ENCODE peak calls at places on chromosomes 6 and 20, in seven cellular contexts. L is K562, T is A673, P is A549, Z is hepatocyte, V is GM13976, W is AG04450. X is an unnamed sample.

GRCh38 chr20:42915081-42915480 is 274.6 kb downstream of the PTPRT start:
- DNase-seq in L (no peak), T (no peak), P (no peak), Z (no peak), V (no peak), W (no peak), X (no peak)

GRCh38 chr20:19921349-19921793 is 95.8 kb upstream of the NAA20 start:
- DNase-seq in L (no peak), T (peak), P (no peak), Z (no peak), V (no peak), W (no peak), X (no peak)

GRCh38 chr6:26217714-26218075 is 130.5 kb downstream of the HFE start:
- DNase-seq in L (no peak), T (peak), P (no peak), Z (no peak), V (no peak), W (no peak), X (no peak)

GRCh38 chr6:41294463-41294862 is 8.0 kb upstream of the TREM1 start:
- DNase-seq in L (no peak), T (no peak), P (no peak), Z (no peak), V (no peak), W (no peak), X (no peak)

GRCh38 chr6:85129881-85130280 is 320.0 kb upstream of the NT5E start:
- DNase-seq in L (no peak), T (no peak), P (no peak), Z (no peak), V (no peak), W (no peak), X (peak)

GRCh38 chr6:46876126-46876525 is 45.6 kb downstream of the ADGRF5 start:
- DNase-seq in L (no peak), T (peak), P (peak), Z (no peak), V (no peak), W (no peak), X (no peak)

GRCh38 chr20:46770330-46771194 is 61.1 kb downstream of the SLC2A10 start:
- DNase-seq in L (no peak), T (no peak), P (no peak), Z (no peak), V (no peak), W (no peak), X (no peak)

GRCh38 chr20:62010551-62011402 is 54.9 kb downstream of the TAF4 start:
- DNase-seq in L (peak), T (peak), P (peak), Z (peak), V (peak), W (peak), X (peak)

GRCh38 chr20:31675828-31676533 is 38.3 kb downstream of the COX4I2 start:
- DNase-seq in L (peak), T (peak), P (no peak), Z (no peak), V (no peak), W (no peak), X (no peak)

GRCh38 chr20:22663528-22664025 is 79.2 kb upstream of the FOXA2 start:
- DNase-seq in L (no peak), T (no peak), P (no peak), Z (no peak), V (no peak), W (no peak), X (no peak)

GRCh38 chr6:110933913-110934312 is 24.6 kb upstream of the GTF3C6 start:
- DNase-seq in L (no peak), T (no peak), P (no peak), Z (no peak), V (no peak), W (no peak), X (no peak)

GRCh38 chr6:33662318-33662717 is 41.2 kb downstream of the ITPR3 start:
- DNase-seq in L (no peak), T (no peak), P (no peak), Z (no peak), V (no peak), W (no peak), X (no peak)

GRCh38 chr6:110125361-110125760 is 54.1 kb downstream of the WASF1 start:
- DNase-seq in L (no peak), T (no peak), P (no peak), Z (no peak), V (no peak), W (no peak), X (no peak)

GRCh38 chr20:19893356-19893755 is 123.8 kb upstream of the NAA20 start:
- DNase-seq in L (no peak), T (no peak), P (no peak), Z (no peak), V (no peak), W (no peak), X (no peak)

GRCh38 chr20:61589055-61589385 is 337.0 kb downstream of the CDH4 start:
- DNase-seq in L (no peak), T (peak), P (peak), Z (no peak), V (no peak), W (peak), X (peak)

GRCh38 chr6:111918825-111919224 is 45.6 kb upstream of the FYN start:
- DNase-seq in L (no peak), T (no peak), P (no peak), Z (no peak), V (no peak), W (no peak), X (peak)

GRCh38 chr6:71887744-71888115 is 1.4 kb downstream of the RIMS1 start:
- DNase-seq in L (no peak), T (no peak), P (no peak), Z (no peak), V (no peak), W (no peak), X (no peak)

GRCh38 chr6:71889366-71889765 is 3.0 kb downstream of the RIMS1 start:
- DNase-seq in L (no peak), T (no peak), P (no peak), Z (no peak), V (no peak), W (no peak), X (no peak)

GRCh38 chr6:71887006-71887743 is 825 bp downstream of the RIMS1 start:
- DNase-seq in L (no peak), T (no peak), P (no peak), Z (peak), V (peak), W (no peak), X (no peak)

GRCh38 chr6:71888720-71889340 is 2.5 kb downstream of the RIMS1 start:
- DNase-seq in L (no peak), T (no peak), P (no peak), Z (no peak), V (no peak), W (no peak), X (no peak)

DNA sequence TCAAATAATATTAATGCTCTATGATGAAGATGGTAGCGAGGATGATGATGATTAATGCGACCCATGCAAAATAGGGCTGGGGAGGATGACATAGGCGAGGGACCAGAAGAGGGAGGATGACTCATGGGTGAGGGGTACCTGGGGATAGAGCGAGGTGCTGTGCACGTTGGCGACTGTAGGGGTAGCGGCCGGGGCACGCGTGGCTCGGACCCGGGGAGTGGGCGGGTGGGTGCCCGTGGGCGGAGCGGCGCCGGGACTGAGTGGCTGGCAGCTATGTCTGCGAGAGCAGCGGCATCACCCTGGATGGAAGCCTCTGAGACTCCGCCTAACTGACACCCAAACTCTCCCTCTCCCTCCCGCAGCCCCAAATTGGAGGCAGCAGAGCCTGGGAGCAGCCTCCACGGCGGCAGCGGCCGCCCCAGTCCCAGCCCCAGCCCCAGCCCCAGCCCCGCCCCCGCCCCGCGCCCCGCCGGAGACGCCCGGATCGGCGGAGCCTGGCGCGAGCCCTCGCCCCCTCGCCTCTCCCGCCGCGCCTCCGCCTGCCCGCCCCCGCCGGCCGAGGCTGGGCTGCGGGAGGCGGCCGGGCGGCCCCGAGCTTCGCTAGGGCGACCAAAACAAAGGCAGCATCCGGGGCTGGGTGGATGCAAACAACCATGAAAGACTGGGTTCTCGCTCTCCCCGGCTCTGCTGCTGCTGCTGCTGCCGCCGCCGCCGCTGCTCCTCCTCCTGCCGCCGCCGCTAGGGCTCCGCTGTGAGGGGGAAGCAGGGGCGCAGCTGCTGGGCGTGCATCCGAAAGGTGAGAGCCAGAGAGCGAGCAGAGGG is at the start of gene RIMS1:
- DNase-seq in L (no peak), T (peak), P (peak), Z (peak), V (peak), W (no peak), X (no peak)
- TF ChIP-seq CTCF in L (no peak), T (peak), P (no peak), Z (peak), V (no peak), W (peak), X (peak)

GRCh38 chr6:20166226-20166625 is 46.0 kb downstream of the MBOAT1 start:
- DNase-seq in L (no peak), T (no peak), P (no peak), Z (no peak), V (no peak), W (no peak), X (no peak)
- TF ChIP-seq CTCF in L (no peak), T (no peak), P (no peak), Z (no peak), V (no peak), W (no peak), X (no peak)

DNA sequence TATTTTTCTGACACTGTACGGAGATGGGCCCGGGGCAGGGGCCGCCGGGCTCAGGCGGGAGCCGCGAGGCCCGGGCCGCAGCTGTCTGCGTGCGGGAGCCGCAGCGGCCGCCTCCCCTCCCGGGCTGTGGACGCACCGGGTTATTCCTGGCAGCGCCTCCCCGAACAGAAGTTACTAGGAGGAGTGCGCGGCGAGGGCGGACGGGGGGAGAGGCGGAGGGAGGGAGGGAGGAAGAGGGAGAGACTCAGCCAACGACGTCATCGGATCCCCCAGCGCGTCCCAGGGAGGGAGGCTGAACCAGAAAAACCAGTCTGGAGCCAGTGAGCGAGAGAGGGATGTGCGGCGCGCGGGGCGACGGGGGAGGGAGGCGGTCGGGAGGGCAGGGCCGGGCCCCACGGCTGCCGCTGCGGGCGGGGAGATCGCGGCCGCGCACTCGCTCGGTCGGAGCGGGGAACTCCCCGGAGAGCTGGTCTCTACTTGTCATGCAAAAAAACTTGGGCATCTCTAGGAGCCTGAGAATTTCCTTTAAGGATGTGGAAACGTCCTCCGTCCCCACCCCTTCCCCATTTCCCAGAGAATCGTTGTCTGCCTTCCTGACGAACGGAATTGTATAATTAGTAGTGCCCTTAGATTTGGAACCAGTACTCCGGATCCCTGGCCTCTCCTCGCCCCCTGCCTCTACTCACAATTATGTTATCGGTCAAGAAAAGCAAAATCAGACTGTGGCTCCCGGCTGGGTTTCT is 1.4 kb upstream of the HIVEP2 start:
- DNase-seq in L (peak), T (peak), P (peak), Z (peak), V (peak), W (peak), X (peak)
- TF ChIP-seq CTCF in L (no peak), T (no peak), P (no peak), Z (peak), V (no peak), W (no peak), X (no peak)

DNA sequence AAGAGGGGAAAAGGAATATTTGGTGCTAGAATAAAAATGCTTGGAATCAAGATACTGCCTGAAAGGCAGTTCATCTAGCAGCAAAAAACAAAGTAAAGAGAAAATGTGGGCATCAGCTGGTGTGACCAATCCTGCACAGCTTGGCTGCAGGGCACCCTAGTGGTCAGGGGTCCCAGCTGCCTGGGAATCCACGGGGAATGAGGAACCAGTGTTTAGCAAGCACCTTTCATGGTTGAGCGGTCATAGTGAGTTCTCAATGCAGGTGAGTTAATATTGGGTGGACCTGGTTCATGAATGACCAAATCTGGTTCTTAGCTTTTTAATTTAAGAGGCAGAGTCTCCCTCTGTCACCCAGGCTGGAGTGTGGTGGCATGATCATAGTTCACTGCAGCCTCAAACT is 53.3 kb downstream of the CAP2 start:
- DNase-seq in L (no peak), T (no peak), P (no peak), Z (no peak), V (no peak), W (no peak), X (no peak)
- TF ChIP-seq CTCF in L (no peak), T (no peak), P (no peak), Z (no peak), V (no peak), W (no peak), X (no peak)

DNA sequence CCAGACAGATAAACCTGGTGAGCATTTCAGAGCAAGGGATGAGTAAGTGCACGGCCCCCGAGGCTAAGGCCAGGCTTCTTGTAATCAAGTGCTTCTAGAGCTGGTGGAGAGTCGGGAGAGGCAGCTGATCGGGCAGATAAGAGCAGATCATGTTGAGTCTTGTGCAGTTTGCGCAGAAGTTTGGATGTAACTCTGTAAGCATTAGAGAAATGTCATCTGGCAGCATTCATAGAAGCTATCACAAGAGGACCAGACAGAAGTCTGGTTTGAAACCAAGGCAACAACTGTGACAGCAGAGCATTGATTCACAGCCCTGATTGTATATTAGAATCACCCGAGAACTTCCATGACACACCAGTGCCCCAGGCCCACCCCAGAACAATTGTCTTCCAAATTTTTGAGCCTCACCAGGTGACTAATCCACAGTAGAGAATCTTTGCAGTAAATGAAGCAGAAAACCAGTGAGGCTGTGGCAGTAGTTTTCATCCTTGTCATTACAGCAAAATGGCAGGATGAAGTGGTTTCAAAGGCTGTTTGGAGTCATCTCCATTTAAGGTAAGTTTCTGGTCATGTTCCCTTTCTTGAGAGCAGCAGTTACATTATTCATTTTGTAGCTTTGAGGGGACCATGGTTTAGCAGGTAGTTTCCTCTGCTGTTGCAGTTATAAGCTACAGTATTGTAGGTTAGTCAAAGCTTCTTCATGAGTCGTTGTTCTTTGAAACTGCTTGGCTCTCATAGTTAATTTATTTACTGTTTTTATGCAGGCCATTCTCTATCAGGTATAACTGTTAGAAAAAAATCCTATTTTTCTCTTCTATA is 84.1 kb downstream of the RNF217 start:
- DNase-seq in L (no peak), T (no peak), P (no peak), Z (peak), V (no peak), W (no peak), X (no peak)
- TF ChIP-seq CTCF in L (no peak), T (no peak), P (no peak), Z (no peak), V (no peak), W (no peak), X (no peak)

GRCh38 chr6:36546958-36547645 is at the start of gene STK38:
- DNase-seq in L (peak), T (peak), P (peak), Z (peak), V (peak), W (peak), X (peak)
- TF ChIP-seq CTCF in L (peak), T (peak), P (peak), Z (no peak), V (peak), W (no peak), X (peak)

DNA sequence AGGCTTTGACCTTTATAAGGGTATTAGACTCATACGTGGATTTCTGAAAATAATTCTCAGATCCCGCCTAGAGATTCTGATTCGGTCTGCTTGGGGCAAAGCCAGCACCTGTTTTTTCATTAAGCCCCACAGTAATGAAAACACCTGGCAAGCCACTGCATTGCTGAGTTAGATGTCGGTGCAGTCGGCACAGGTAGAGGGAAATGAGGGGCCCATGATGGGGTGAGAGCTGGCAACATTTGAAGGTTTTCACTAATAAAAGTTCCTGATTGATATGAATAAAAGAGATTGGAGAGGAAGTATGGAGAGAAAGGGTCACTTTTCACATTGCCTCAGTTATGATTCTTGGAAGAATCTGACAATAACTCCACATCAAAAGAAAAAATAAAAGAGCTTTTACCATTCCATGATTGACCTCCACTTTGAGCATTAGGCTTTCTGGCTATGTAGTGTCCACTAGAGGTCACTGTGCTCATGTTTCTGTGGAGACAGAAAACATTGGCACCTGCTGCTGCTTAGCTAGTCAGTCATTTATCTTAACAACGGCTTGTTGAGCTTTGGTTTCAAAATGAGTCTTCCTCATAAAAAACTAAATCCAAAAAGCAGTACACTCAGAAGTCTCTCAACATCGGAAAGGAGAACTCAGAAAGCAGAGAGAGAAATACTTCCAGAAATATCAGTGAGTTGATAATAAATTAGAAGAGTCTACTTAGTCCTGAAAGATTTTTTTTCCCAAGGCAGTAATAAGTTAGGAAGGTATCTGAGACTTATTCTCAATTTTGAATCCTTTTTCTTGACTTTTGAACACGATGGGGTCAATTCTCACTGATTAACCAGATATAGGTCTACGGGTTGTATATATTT is 53.3 kb upstream of the KLHL31 start:
- DNase-seq in L (peak), T (peak), P (peak), Z (peak), V (peak), W (peak), X (peak)
- TF ChIP-seq CTCF in L (peak), T (peak), P (peak), Z (peak), V (peak), W (peak), X (peak)

DNA sequence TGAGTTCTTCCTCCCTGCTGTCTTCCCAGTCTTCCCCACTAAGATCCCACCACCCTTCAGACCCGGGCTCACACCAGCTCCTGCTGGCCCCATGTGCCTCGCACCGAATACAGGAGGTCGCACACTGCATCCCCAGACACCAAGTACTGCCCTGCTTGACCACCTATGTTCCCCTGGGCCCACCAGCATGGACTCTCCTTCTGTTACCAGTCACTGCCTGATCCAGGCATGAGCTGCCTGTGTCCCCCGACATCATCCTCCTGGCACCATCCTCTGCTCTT is 285.3 kb upstream of the TAB2 start:
- DNase-seq in L (no peak), T (no peak), P (no peak), Z (no peak), V (no peak), W (no peak), X (no peak)
- TF ChIP-seq CTCF in L (no peak), T (no peak), P (no peak), Z (no peak), V (no peak), W (no peak), X (no peak)